ENCODE peak calls at places on chromosomes 16 and 17, in five cellular contexts. L is suprapubic skin, T is thoracic aorta, E is AG04450, R is lower lobe of right lung. H is an unnamed sample.

GRCh38 chr17:8476741-8477140 is 41.1 kb downstream of the NDEL1 start:
- DNase-seq in L (no peak), T (no peak), E (no peak), R (no peak), H (no peak)

GRCh38 chr17:78884876-78885667 is 17.9 kb downstream of the CEP295NL start:
- DNase-seq in L (no peak), T (no peak), E (no peak), R (no peak), H (no peak)

GRCh38 chr17:76353004-76353598 is 615 bp downstream of the PRPSAP1 start:
- DNase-seq in L (no peak), T (no peak), E (no peak), R (peak; percentile 58), H (peak; percentile 75)

GRCh38 chr17:62935481-62935880 is 30.6 kb upstream of the TANC2 start:
- DNase-seq in L (no peak), T (no peak), E (no peak), R (no peak), H (no peak)

GRCh38 chr16:11273721-11274324 is 394 bp upstream of the PRM3 start:
- DNase-seq in L (no peak), T (no peak), E (no peak), R (no peak), H (no peak)

GRCh38 chr16:86375370-86375769 is 135.0 kb upstream of the FOXF1 start:
- DNase-seq in L (no peak), T (no peak), E (peak; percentile 88), R (no peak), H (no peak)

GRCh38 chr17:64617125-64617780 is 44.9 kb downstream of the SMURF2 start:
- DNase-seq in L (no peak), T (no peak), E (no peak), R (no peak), H (no peak)

GRCh38 chr17:50564916-50565315 is 4.4 kb downstream of the CACNA1G start:
- DNase-seq in L (peak; percentile 92), T (peak; percentile 61), E (no peak), R (no peak), H (peak; percentile 89)

GRCh38 chr16:3880623-3881498 is at the start of gene CREBBP:
- DNase-seq in L (peak; percentile 88), T (peak; percentile 28), E (peak; percentile 54), R (peak; percentile 90), H (peak; percentile 94)

GRCh38 chr16:49019081-49019633 is 262.5 kb downstream of the CBLN1 start:
- DNase-seq in L (no peak), T (no peak), E (no peak), R (no peak), H (no peak)

GRCh38 chr17:61000911-61001310 is 323.3 kb downstream of the BCAS3 start:
- DNase-seq in L (no peak), T (no peak), E (peak; percentile 26), R (no peak), H (no peak)

GRCh38 chr17:6240601-6241000 is 170.4 kb downstream of the WSCD1 start:
- DNase-seq in L (no peak), T (no peak), E (no peak), R (no peak), H (no peak)

GRCh38 chr17:50559674-50560184 is 786 bp upstream of the CACNA1G start:
- DNase-seq in L (no peak), T (peak; percentile 38), E (no peak), R (peak; percentile 68), H (no peak)

GRCh38 chr17:79557276-79557675 is 53.6 kb downstream of the RBFOX3 start:
- DNase-seq in L (no peak), T (no peak), E (no peak), R (peak; percentile 16), H (no peak)

GRCh38 chr16:68833251-68833650 is 10.1 kb upstream of the TANGO6 start:
- DNase-seq in L (no peak), T (no peak), E (no peak), R (no peak), H (no peak)

GRCh38 chr16:56269824-56270684 is 78.8 kb downstream of the GNAO1 start:
- DNase-seq in L (no peak), T (no peak), E (peak; percentile 42), R (no peak), H (no peak)

GRCh38 chr17:45276031-45276430 is 14.1 kb upstream of the SPATA32 start:
- DNase-seq in L (no peak), T (no peak), E (peak; percentile 78), R (no peak), H (no peak)

GRCh38 chr16:84255050-84255810 is 15.4 kb upstream of the KCNG4 start:
- DNase-seq in L (no peak), T (no peak), E (no peak), R (no peak), H (peak; percentile 22)

GRCh38 chr17:49715717-49716279 is 8.0 kb upstream of the SLC35B1 start:
- DNase-seq in L (no peak), T (no peak), E (no peak), R (no peak), H (no peak)

DNA sequence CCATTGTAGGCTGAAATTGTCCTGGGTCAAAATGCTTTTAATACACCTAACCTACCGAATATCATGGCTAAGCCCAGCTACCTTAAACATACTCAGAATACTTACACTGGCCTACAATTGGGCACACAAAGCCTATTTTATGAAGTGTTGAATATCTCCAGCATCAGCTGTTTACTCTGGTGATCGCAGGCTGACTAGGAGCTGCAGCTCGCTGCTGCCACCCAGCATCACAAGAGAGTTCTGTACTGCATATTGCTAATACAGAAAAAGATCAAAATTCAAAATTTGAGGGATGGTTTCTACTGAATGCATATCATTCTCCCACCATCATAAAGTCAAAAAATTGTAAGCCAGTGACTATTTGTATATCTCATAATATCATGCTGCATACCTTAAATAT is 55.3 kb downstream of the ULK2 start:
- DNase-seq in L (no peak), T (no peak), E (no peak), R (no peak), H (no peak)
- TF ChIP-seq CTCF in L (no peak), T (no peak), E (peak; percentile 46), R (no peak), H (no peak)

GRCh38 chr17:11077673-11078072 is 163.3 kb upstream of the SHISA6 start:
- DNase-seq in L (no peak), T (no peak), E (no peak), R (no peak), H (no peak)
- H3K4me3 ChIP-seq in L (no peak overlapping the region), T (no peak overlapping the region), E (no peak overlapping the region), R (no peak overlapping the region), H (no peak overlapping the region)

DNA sequence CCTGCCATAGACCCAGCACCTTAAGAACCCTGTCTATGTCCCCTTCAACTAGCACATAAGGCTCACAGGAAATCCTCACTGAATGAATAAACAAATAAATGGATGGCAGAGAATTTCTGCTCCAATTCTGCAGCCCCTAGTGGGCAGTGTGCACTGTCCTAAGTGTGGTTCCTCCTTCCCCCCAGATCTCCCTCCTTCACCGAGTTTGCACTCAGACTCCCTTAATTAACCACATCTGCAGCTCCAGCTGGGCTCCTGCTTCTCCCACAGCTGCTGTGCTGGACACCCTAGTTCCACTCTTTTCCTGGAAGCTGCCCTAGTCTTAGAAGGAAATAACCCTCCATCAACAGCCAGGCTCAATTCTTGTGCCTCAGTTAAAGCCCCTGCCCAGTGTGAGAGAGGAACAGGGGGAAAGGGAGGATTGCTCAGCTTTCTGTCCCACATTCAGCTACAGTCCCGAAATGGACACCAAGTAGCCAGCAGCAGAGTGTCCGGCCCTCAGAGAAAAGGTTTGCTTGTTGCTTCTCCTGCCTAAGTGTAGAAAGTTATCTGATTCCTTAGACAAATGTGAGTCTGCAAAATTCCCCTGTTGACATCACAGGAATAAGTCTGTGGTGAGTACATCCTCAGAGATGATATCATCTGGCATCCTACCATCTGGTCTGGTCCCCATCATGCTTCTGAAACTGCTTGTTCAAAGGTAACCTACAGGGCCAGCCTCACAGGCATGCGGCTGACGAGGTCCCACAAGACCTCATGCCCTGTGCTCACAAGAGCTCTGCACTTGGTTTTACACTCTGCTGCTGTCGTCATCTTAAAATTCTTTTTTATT is 12.3 kb downstream of the LRRC3C start:
- DNase-seq in L (no peak), T (no peak), E (peak; percentile 72), R (no peak), H (no peak)
- TF ChIP-seq CTCF in L (no peak), T (no peak), E (peak; percentile 79), R (peak; percentile 30), H (peak; percentile 15)

DNA sequence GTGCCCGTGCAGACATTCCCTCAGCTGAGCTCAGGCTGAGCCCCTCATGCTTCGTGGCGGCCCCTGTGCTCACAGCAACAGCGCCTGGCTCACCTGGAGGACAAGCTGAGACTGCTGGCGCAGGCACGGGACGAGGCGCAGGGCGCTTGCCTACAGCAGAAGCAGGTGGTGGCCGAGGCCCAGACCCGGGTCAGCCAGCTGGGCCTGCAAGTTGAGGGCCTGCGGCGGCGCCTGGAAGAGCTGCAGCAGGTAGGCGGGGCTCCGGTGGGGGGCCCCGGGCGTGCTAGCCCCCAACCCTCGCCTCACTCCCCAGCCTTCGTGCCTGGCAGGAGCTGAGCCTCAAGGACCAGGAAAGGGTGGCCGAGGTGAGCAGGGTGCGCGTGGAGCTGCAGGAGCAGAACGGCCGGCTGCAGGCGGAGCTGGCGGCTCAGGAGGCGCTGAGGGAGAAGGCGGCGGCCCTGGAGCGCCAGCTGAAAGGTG is 1.4 kb upstream of the RAC3 start:
- DNase-seq in L (no peak), T (no peak), E (no peak), R (no peak), H (no peak)
- H3K4me3 ChIP-seq in L (peak overlapping the region; percentile 64), T (peak overlapping the region; percentile 74), E (no peak overlapping the region), R (peak overlapping the region; percentile 62), H (no peak overlapping the region)

GRCh38 chr16:72195609-72196008 is 23.7 kb upstream of the PMFBP1 start:
- DNase-seq in L (no peak), T (no peak), E (no peak), R (no peak), H (no peak)
- TF ChIP-seq CTCF in L (no peak), T (no peak), E (no peak), R (no peak), H (no peak)

GRCh38 chr16:1707193-1707790 is 1.3 kb downstream of the MAPK8IP3 start:
- DNase-seq in L (no peak), T (no peak), E (no peak), R (no peak), H (no peak)

GRCh38 chr16:1705688-1706385 is at the start of gene MAPK8IP3:
- DNase-seq in L (peak; percentile 92), T (peak; percentile 35), E (peak; percentile 47), R (peak; percentile 92), H (peak; percentile 96)

GRCh38 chr16:1708768-1709180 is 2.8 kb downstream of the MAPK8IP3 start:
- DNase-seq in L (no peak), T (no peak), E (peak; percentile 45), R (no peak), H (no peak)

GRCh38 chr16:1708083-1708767 is 2.2 kb downstream of the MAPK8IP3 start:
- DNase-seq in L (no peak), T (no peak), E (no peak), R (no peak), H (no peak)

GRCh38 chr16:1706386-1707192 is 594 bp downstream of the MAPK8IP3 start:
- DNase-seq in L (no peak), T (no peak), E (no peak), R (no peak), H (no peak)
- H3K4me3 ChIP-seq in L (peak overlapping the region; percentile 90), T (peak overlapping the region; percentile 81), E (peak overlapping the region; percentile 94), R (peak overlapping the region; percentile 99), H (peak overlapping the region; percentile 78)

H was measured in kidney.